ENCODE peak calls at places on chromosomes 7 and 10, in nine cellular contexts. I, T, Y, W, Z, G, M, P and B are unnamed samples.

GRCh38 chr7:2545746-2546425 is 9.4 kb downstream of the BRAT1 start:
- DNase-seq in I (no peak), T (no peak), G (no peak), P (no peak), Z (no peak), M (no peak), W (no peak), Y (no peak), B (no peak)

GRCh38 chr10:67308912-67309311 is 383.1 kb downstream of the LRRTM3 start:
- DNase-seq in I (no peak), P (no peak), Z (no peak), W (no peak), T (no peak), Y (no peak), G (no peak), M (no peak), B (no peak)

GRCh38 chr10:27783660-27784059 is 38.0 kb upstream of the MKX start:
- DNase-seq in Y (peak; percentile 69), T (no peak), Z (peak; percentile 8), W (peak; percentile 75), M (no peak), G (peak; percentile 80), I (peak; percentile 5), P (no peak), B (no peak)

GRCh38 chr10:73857446-73857845 is 16.9 kb downstream of the CAMK2G start:
- DNase-seq in P (no peak), G (no peak), W (no peak), I (no peak), Z (no peak), T (no peak), M (no peak), Y (no peak), B (no peak)

GRCh38 chr7:391411-391951 is 101.5 kb downstream of the FOXL3 start:
- DNase-seq in P (no peak), T (no peak), Y (no peak), W (no peak), I (no peak), Z (no peak), M (peak; percentile 19), G (no peak), B (no peak)

GRCh38 chr10:15725603-15726002 is 5.9 kb upstream of the ITGA8 start:
- DNase-seq in Z (peak; percentile 77), W (peak; percentile 81), I (no peak), G (peak; percentile 63), P (peak; percentile 29), T (no peak), Y (peak; percentile 72), M (no peak), B (no peak)

GRCh38 chr10:30637881-30638467 is 8.4 kb upstream of the LYZL2 start:
- DNase-seq in Y (no peak), T (peak; percentile 59), I (no peak), Z (peak; percentile 82), W (peak; percentile 96), M (no peak), P (no peak), G (no peak), B (no peak)

GRCh38 chr10:124301736-124302135 is 117.0 kb downstream of the OAT start:
- DNase-seq in Y (no peak), Z (no peak), P (no peak), G (no peak), T (no peak), W (peak; percentile 10), I (no peak), M (no peak), B (no peak)

GRCh38 chr7:103632005-103632639 is 186.1 kb upstream of the SLC26A5 start:
- DNase-seq in I (no peak), Y (no peak), T (no peak), P (no peak), W (no peak), Z (peak; percentile 37), M (no peak), G (no peak), B (no peak)

GRCh38 chr10:128150551-128150950 is 24.3 kb upstream of the MKI67 start:
- DNase-seq in I (no peak), Y (peak; percentile 11), T (no peak), P (no peak), W (no peak), M (no peak), G (no peak), Z (no peak), B (no peak)

GRCh38 chr10:62545667-62546066 is 171.5 kb downstream of the ZNF365 start:
- DNase-seq in M (no peak), P (no peak), W (peak; percentile 97), G (no peak), Y (no peak), I (no peak), T (no peak), Z (peak; percentile 88), B (no peak)

GRCh38 chr10:89297791-89298190 is 4.1 kb upstream of the IFIT2 start:
- DNase-seq in M (no peak), Y (no peak), I (no peak), G (no peak), T (no peak), P (no peak), Z (no peak), W (no peak), B (no peak)
- H3K4me1 ChIP-seq in M (peaks cover 23% of the 10 kb centered on the region), Y (no peaks in the 10 kb centered on the region), I (peaks cover 3% of the 10 kb centered on the region), G (peaks cover 18% of the 10 kb centered on the region), T (peaks cover 4% of the 10 kb centered on the region), P (peaks cover 10% of the 10 kb centered on the region), Z (no peaks in the 10 kb centered on the region), W (peaks cover 43% of the 10 kb centered on the region), B (peaks cover 4% of the 10 kb centered on the region)

GRCh38 chr10:79063661-79064490 is 4.9 kb upstream of the ZMIZ1 start:
- DNase-seq in I (no peak), G (no peak), T (no peak), Y (no peak), P (no peak), W (no peak), Z (no peak), M (peak; percentile 65), B (no peak)

GRCh38 chr10:79066460-79067240 is 2.1 kb upstream of the ZMIZ1 start:
- DNase-seq in M (no peak), T (no peak), P (no peak), W (peak; percentile 59), G (no peak), Y (peak; percentile 40), I (no peak), Z (peak; percentile 28), B (peak; percentile 28)

GRCh38 chr10:79065091-79065551 is 3.6 kb upstream of the ZMIZ1 start:
- DNase-seq in P (no peak), G (no peak), Y (no peak), Z (no peak), M (no peak), I (no peak), T (no peak), W (no peak), B (no peak)

GRCh38 chr10:79067241-79068202 is 1.2 kb upstream of the ZMIZ1 start:
- DNase-seq in I (peak; percentile 81), T (no peak), W (peak; percentile 93), G (peak; percentile 90), M (peak; percentile 87), Z (peak; percentile 97), P (peak; percentile 91), Y (peak; percentile 97), B (peak; percentile 81)

GRCh38 chr10:79065853-79066252 is 2.9 kb upstream of the ZMIZ1 start:
- DNase-seq in I (no peak), G (no peak), W (no peak), M (no peak), P (no peak), Y (no peak), T (no peak), Z (no peak), B (no peak)
- H3K27me3 ChIP-seq in I (no peaks in the 10 kb centered on the region), G (peaks cover under 1% of the 10 kb centered on the region), W (no peaks in the 10 kb centered on the region), M (no peaks in the 10 kb centered on the region), P (no peaks in the 10 kb centered on the region), Y (peaks cover 25% of the 10 kb centered on the region), T (no peaks in the 10 kb centered on the region), Z (no peaks in the 10 kb centered on the region), B (no peaks in the 10 kb centered on the region)

GRCh38 chr10:31749981-31750850 is 178.4 kb downstream of the ARHGAP12 start:
- DNase-seq in P (peak; percentile 58), I (no peak), G (no peak), Y (peak; percentile 22), M (no peak), Z (peak; percentile 48), T (no peak), W (peak; percentile 61), B (no peak)

GRCh38 chr10:31751401-31752080 is 177.1 kb downstream of the ARHGAP12 start:
- DNase-seq in T (no peak), I (no peak), Y (no peak), P (no peak), G (no peak), M (no peak), Z (no peak), W (no peak), B (no peak)

GRCh38 chr10:31745612-31746376 is 182.8 kb downstream of the ARHGAP12 start:
- DNase-seq in T (peak; percentile 81), W (peak; percentile 98), Z (peak; percentile 63), I (no peak), M (no peak), G (no peak), P (no peak), Y (no peak), B (no peak)

GRCh38 chr10:31752167-31752566 is 176.5 kb downstream of the ARHGAP12 start:
- DNase-seq in T (no peak), M (no peak), G (no peak), Z (no peak), Y (no peak), W (no peak), P (no peak), I (no peak), B (no peak)

DNA sequence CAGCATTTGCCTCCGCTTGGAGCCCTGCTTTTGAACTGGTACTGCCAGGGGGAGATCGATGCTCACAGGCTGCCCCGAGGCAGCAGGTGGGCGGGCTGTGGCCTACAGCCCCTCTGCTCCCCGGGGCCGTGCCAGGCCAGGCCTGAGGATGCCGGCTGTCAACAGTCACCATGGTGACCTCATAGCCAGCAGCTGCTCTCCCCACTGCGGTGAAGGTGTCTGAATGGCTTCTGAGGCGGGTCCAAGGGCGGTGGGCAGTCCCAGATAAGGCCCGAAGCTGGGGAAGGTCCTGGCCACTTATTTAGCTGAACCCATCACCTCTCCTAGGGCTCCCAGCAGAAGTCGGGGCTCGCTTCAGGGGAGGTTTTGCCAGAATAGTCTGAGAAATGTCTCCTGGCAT is 179.3 kb downstream of the ARHGAP12 start:
- DNase-seq in Z (no peak), I (no peak), P (no peak), Y (no peak), T (no peak), W (peak; percentile 23), G (no peak), M (no peak), B (no peak)
- H3K4me1 ChIP-seq in Z (no peaks in the 10 kb centered on the region), I (peaks cover 5% of the 10 kb centered on the region), P (peaks cover 15% of the 10 kb centered on the region), Y (peaks cover 19% of the 10 kb centered on the region), T (peaks cover 15% of the 10 kb centered on the region), W (peaks cover 41% of the 10 kb centered on the region), G (no peaks in the 10 kb centered on the region), M (peaks cover 22% of the 10 kb centered on the region), B (no peaks in the 10 kb centered on the region)

GRCh38 chr7:40058027-40058426 is 76.4 kb downstream of the MPLKIP start:
- DNase-seq in Y (no peak), Z (no peak), P (no peak), I (no peak), G (no peak), M (no peak), T (no peak), W (no peak), B (no peak)
- H3K27me3 ChIP-seq in Y (no peaks in the 10 kb centered on the region), Z (no peaks in the 10 kb centered on the region), P (no peaks in the 10 kb centered on the region), I (no peaks in the 10 kb centered on the region), G (no peaks in the 10 kb centered on the region), M (no peaks in the 10 kb centered on the region), T (no peaks in the 10 kb centered on the region), W (no peaks in the 10 kb centered on the region), B (no peaks in the 10 kb centered on the region)